ENCODE peak calls at places on chromosomes 6 and 20, in four cellular contexts. E is upper lobe of left lung, M is cerebellar cortex, F is Right ventricle myocardium superior. B is an unnamed sample.

GRCh38 chr20:64246616-64247311 is 8.8 kb upstream of the PCMTD2 start:
- DNase-seq in E (no peak), F (no peak), M (no peak), B (no peak)

GRCh38 chr6:19789100-19789805 is 47.9 kb upstream of the ID4 start:
- DNase-seq in F (no peak), M (no peak), E (no peak), B (no peak)

GRCh38 chr6:122145741-122146240 is 253.7 kb upstream of the HSF2 start:
- DNase-seq in M (no peak), E (no peak), F (no peak), B (no peak)

GRCh38 chr6:41715779-41716515 is 19.5 kb downstream of the TFEB start:
- DNase-seq in F (no peak), M (no peak), E (no peak), B (no peak)

GRCh38 chr6:20497200-20497820 is 36.9 kb upstream of the CDKAL1 start:
- DNase-seq in M (no peak), E (no peak), F (no peak), B (no peak)

GRCh38 chr20:62030834-62031434 is 34.7 kb downstream of the TAF4 start:
- DNase-seq in E (peak; percentile 55), M (no peak), F (no peak), B (no peak)

GRCh38 chr6:150932976-150933375 is 67.5 kb downstream of the MTHFD1L start:
- DNase-seq in F (no peak), M (no peak), E (no peak), B (no peak)

GRCh38 chr6:36389353-36389752 is 1.9 kb upstream of the ETV7 start:
- DNase-seq in M (no peak), E (no peak), F (no peak), B (no peak)

GRCh38 chr6:131065824-131066171 is 2.8 kb upstream of the EPB41L2 start:
- DNase-seq in M (no peak), E (no peak), F (no peak), B (no peak)

GRCh38 chr6:151012321-151013294 is 147.1 kb downstream of the MTHFD1L start:
- DNase-seq in F (no peak), E (no peak), M (no peak), B (no peak)

GRCh38 chr20:41133709-41134361 is 3.5 kb upstream of the PLCG1 start:
- DNase-seq in M (no peak), E (no peak), F (no peak), B (no peak)

GRCh38 chr20:36407196-36407733 is 101.1 kb downstream of the DLGAP4 start:
- DNase-seq in E (no peak), F (no peak), M (no peak), B (peak; percentile 62)

GRCh38 chr6:110317646-110318045 is 40.5 kb downstream of the METTL24 start:
- DNase-seq in M (no peak), F (no peak), E (no peak), B (no peak)

GRCh38 chr6:14333556-14334305 is 216.2 kb downstream of the CD83 start:
- DNase-seq in M (no peak), F (no peak), E (no peak), B (no peak)

GRCh38 chr20:4507288-4507719 is 214.4 kb upstream of the PRND start:
- DNase-seq in F (no peak), E (no peak), M (no peak), B (peak; percentile 51)

GRCh38 chr6:10362300-10362699 is 52.6 kb downstream of the TFAP2A start:
- DNase-seq in M (no peak), E (no peak), F (no peak), B (no peak)

GRCh38 chr6:149211046-149211571 is 106.4 kb upstream of the TAB2 start:
- DNase-seq in F (no peak), E (no peak), M (no peak), B (no peak)

GRCh38 chr6:19836799-19837510 is at the start of gene ID4:
- DNase-seq in E (peak; percentile 97), F (peak; percentile 94), M (peak; percentile 87), B (peak; percentile 98)

GRCh38 chr6:90000864-90001731 is 106.8 kb downstream of the GJA10 start:
- DNase-seq in M (no peak), F (no peak), E (no peak), B (peak; percentile 60)

GRCh38 chr6:34052071-34052825 is 93.6 kb downstream of the GRM4 start:
- DNase-seq in E (no peak), M (no peak), F (no peak), B (no peak)

GRCh38 chr6:16316741-16317251 is 78.4 kb downstream of the GMPR start:
- DNase-seq in F (no peak), E (no peak), M (no peak), B (peak; percentile 83)

GRCh38 chr6:163229050-163229449 is 185.5 kb upstream of the QKI start:
- DNase-seq in F (no peak), M (no peak), E (no peak), B (no peak)

GRCh38 chr20:64238851-64239387 is 16.6 kb upstream of the PCMTD2 start:
- DNase-seq in M (no peak), E (no peak), F (peak; percentile 7), B (no peak)

GRCh38 chr20:52996130-52996529 is 24.0 kb downstream of the TSHZ2 start:
- DNase-seq in E (no peak), F (no peak), M (no peak), B (no peak)

B was measured in Daoy.